ENCODE peak calls at places on chromosome 3, in nine cellular contexts. G, Y, N, V, L, C, B, J and U are unnamed samples.

GRCh38 chr3:31137718-31138465 is 243.4 kb upstream of the GADL1 start:
- DNase-seq in G (no peak), J (no peak), Y (no peak), N (no peak), B (no peak), C (no peak), L (no peak), V (no peak), U (no peak)

GRCh38 chr3:7038394-7038793 is 177.5 kb downstream of the GRM7 start:
- DNase-seq in L (no peak), C (no peak), N (no peak), Y (no peak), B (no peak), V (no peak), J (no peak), G (no peak), U (no peak)

GRCh38 chr3:164380156-164380555 is 698.1 kb downstream of the SI start:
- DNase-seq in N (no peak), J (no peak), Y (no peak), V (no peak), C (no peak), L (no peak), G (no peak), B (no peak), U (no peak)

GRCh38 chr3:126156468-126156867 is 23.9 kb downstream of the ALDH1L1 start:
- DNase-seq in L (no peak), V (no peak), G (no peak), B (no peak), N (no peak), C (no peak), J (no peak), Y (no peak), U (no peak)

GRCh38 chr3:31167666-31168065 is 273.2 kb upstream of the GADL1 start:
- DNase-seq in G (peak; percentile 44), V (no peak), L (no peak), Y (no peak), B (no peak), J (peak; percentile 6), C (no peak), N (no peak), U (peak; percentile 49)

GRCh38 chr3:58617338-58617761 is 40.2 kb upstream of the FAM107A start:
- DNase-seq in J (no peak), B (no peak), V (no peak), L (no peak), Y (no peak), G (no peak), N (no peak), C (no peak), U (no peak)

GRCh38 chr3:194905696-194906095 is 220.0 kb downstream of the FAM43A start:
- DNase-seq in N (no peak), G (peak; percentile 15), V (no peak), C (no peak), B (no peak), L (no peak), J (peak; percentile 29), Y (no peak), U (peak; percentile 12)

GRCh38 chr3:56782900-56783299 is 18.8 kb downstream of the ARHGEF3 start:
- DNase-seq in C (no peak), L (no peak), B (peak; percentile 7), V (no peak), G (no peak), J (no peak), Y (no peak), N (no peak), U (no peak)

GRCh38 chr3:184608209-184608608 is 46.6 kb downstream of the EPHB3 start:
- DNase-seq in G (no peak), L (no peak), J (no peak), N (no peak), V (no peak), Y (no peak), B (no peak), C (no peak), U (no peak)

GRCh38 chr3:175672119-175672689 is 813.1 kb downstream of the NAALADL2 start:
- DNase-seq in L (peak; percentile 41), C (no peak), N (no peak), G (peak; percentile 15), V (no peak), J (peak; percentile 58), Y (no peak), B (no peak), U (peak; percentile 35)